ENCODE peak calls at places on chromosomes 1 and 21, in five cellular contexts. G is breast epithelium; A is HFF-Myc; I is CD8-positive, alpha-beta T cell; S is WTC11. V is an unnamed sample.

GRCh38 chr1:150362721-150363425 is 1.1 kb upstream of the RPRD2 start:
- DNase-seq in I (peak), S (no peak), A (no peak), G (no peak), V (peak)

GRCh38 chr1:58837886-58838285 is 54.0 kb upstream of the JUN start:
- DNase-seq in G (no peak), I (no peak), S (no peak), A (no peak), V (no peak)

GRCh38 chr1:107990606-107991005 is 25.6 kb upstream of the VAV3 start:
- DNase-seq in G (no peak), I (no peak), A (no peak), S (no peak), V (no peak)

GRCh38 chr1:169312084-169312954 is 55.3 kb downstream of the NME7 start:
- DNase-seq in S (no peak), A (peak), I (peak), G (no peak), V (no peak)

GRCh38 chr1:201568258-201568657 is 29.3 kb downstream of the NAV1 start:
- DNase-seq in S (no peak), A (no peak), I (no peak), G (no peak), V (no peak)

GRCh38 chr1:206739411-206740076 is 31.0 kb upstream of the IL19 start:
- DNase-seq in A (no peak), S (no peak), I (no peak), G (no peak), V (peak)

GRCh38 chr1:212062832-212063438 is 27.4 kb downstream of the DTL start:
- DNase-seq in A (no peak), I (no peak), G (no peak), S (no peak), V (no peak)

GRCh38 chr1:228034954-228035837 is 28.4 kb downstream of the WNT3A start:
- DNase-seq in I (no peak), S (no peak), A (no peak), G (peak), V (no peak)

GRCh38 chr21:29423051-29423450 is 124.3 kb downstream of the BACH1 start:
- DNase-seq in G (no peak), A (no peak), I (no peak), S (no peak), V (no peak)

GRCh38 chr1:59926381-59927243 is at the start of gene CYP2J2:
- DNase-seq in A (no peak), G (peak), S (peak), I (peak), V (no peak)

GRCh38 chr1:180270767-180271639 is 40.9 kb downstream of the LHX4 start:
- DNase-seq in A (no peak), G (no peak), S (no peak), I (no peak), V (no peak)

GRCh38 chr1:180631197-180631765 is 541 bp upstream of the XPR1 start:
- DNase-seq in G (no peak), A (no peak), S (no peak), I (no peak), V (peak)

GRCh38 chr1:61680500-61680899 is 44.4 kb downstream of the TM2D1 start:
- DNase-seq in G (no peak), S (no peak), I (no peak), A (no peak), V (no peak)

GRCh38 chr1:221331263-221332183 is 410.4 kb downstream of the DUSP10 start:
- DNase-seq in I (no peak), A (no peak), S (no peak), G (no peak), V (no peak)

GRCh38 chr21:26777166-26777565 is 68.0 kb downstream of the ADAMTS1 start:
- DNase-seq in G (no peak), I (no peak), A (no peak), S (no peak), V (no peak)

DNA sequence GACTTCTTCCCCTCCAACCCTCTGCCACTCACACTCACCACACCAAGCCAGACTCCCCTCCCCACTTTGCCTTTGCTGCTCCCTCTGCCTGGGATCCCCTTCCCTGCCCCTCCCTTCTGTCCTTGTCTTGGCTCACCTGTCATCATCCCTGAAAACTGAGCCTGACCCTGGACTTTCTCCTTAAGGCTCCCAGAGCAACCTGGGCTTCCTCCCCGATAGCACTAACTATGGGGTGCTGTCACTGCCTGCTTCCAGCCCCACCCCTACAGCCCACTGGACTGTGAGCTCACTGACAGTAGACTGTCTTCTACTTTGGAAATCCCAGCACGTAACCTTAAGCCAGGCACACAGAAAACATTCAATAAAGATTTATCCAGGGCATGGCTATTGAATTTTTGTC is 9.5 kb upstream of the CSF1 start:
- DNase-seq in I (no peak), A (no peak), S (no peak), G (no peak), V (no peak)
- TF ChIP-seq CTCF in I (no peak), A (no peak), S (no peak), G (no peak), V (no peak)

GRCh38 chr1:210696709-210697108 is 368.0 kb downstream of the HHAT start:
- DNase-seq in G (no peak), I (no peak), A (no peak), S (no peak), V (peak)
- TF ChIP-seq CTCF in G (no peak), I (no peak), A (no peak), S (no peak), V (no peak)

GRCh38 chr21:18951291-18952038 is 547.9 kb upstream of the TMPRSS15 start:
- DNase-seq in G (no peak), S (peak), I (no peak), A (no peak), V (no peak)
- TF ChIP-seq CTCF in G (peak), S (peak), I (no peak), A (no peak), V (peak)

GRCh38 chr1:156226116-156226538 is 13.3 kb downstream of the PMF1 start:
- DNase-seq in I (no peak), G (no peak), S (no peak), A (no peak), V (peak)
- TF ChIP-seq CTCF in I (no peak), G (no peak), S (no peak), A (no peak), V (no peak)

V was measured in GM13977.